ENCODE peak calls at places on chromosomes 3 and 15, in eight cellular contexts. R is psoas muscle, O is mesothelial cell of epicardium, Z is choroid plexus epithelial cell, T is endothelial cell, U is astrocyte of the spinal cord, A is endothelial cell of umbilical vein, J is sigmoid colon. I is an unnamed sample.

GRCh38 chr3:66338927-66339326 is 118.1 kb downstream of the SLC25A26 start:
- DNase-seq in J (no peak), R (no peak), U (peak; percentile 23), A (peak; percentile 66), O (no peak), Z (peak; percentile 26), T (no peak), I (no peak)

GRCh38 chr3:10008588-10009344 is 17.5 kb upstream of the FANCD2 start:
- DNase-seq in O (peak; percentile 89), U (peak; percentile 62), Z (peak; percentile 83), T (peak; percentile 82), R (peak; percentile 92), A (peak; percentile 72), J (peak; percentile 96), I (peak; percentile 94)

GRCh38 chr3:128197855-128198254 is 44.6 kb downstream of the EEFSEC start:
- DNase-seq in U (no peak), R (no peak), O (no peak), Z (no peak), T (no peak), A (no peak), J (no peak), I (no peak)

GRCh38 chr3:143612541-143612940 is 235.7 kb downstream of the SLC9A9 start:
- DNase-seq in U (no peak), T (no peak), R (no peak), Z (peak; percentile 18), O (no peak), J (no peak), A (no peak), I (no peak)

GRCh38 chr3:187016639-187017345 is 86.5 kb downstream of the ST6GAL1 start:
- DNase-seq in J (no peak), R (no peak), U (no peak), O (no peak), Z (peak; percentile 59), T (no peak), A (peak; percentile 92), I (peak; percentile 56)

GRCh38 chr3:181442066-181442465 is 269.7 kb upstream of the SOX2 start:
- DNase-seq in O (no peak), T (no peak), Z (no peak), J (no peak), R (no peak), U (no peak), A (no peak), I (no peak)

GRCh38 chr3:15645246-15645645 is 43.7 kb downstream of the BTD start:
- DNase-seq in O (no peak), J (no peak), Z (no peak), U (no peak), A (peak; percentile 54), T (no peak), R (no peak), I (no peak)

GRCh38 chr15:32888221-32888761 is 170.5 kb downstream of the GREM1 start:
- DNase-seq in R (no peak), U (no peak), J (no peak), T (no peak), A (no peak), Z (no peak), O (no peak), I (no peak)

GRCh38 chr15:28935316-28935715 is 49.5 kb downstream of the APBA2 start:
- DNase-seq in R (no peak), A (no peak), T (peak; percentile 37), U (no peak), J (peak; percentile 42), Z (peak; percentile 21), O (no peak), I (no peak)

GRCh38 chr15:85496551-85497545 is 116.4 kb downstream of the AKAP13 start:
- DNase-seq in O (no peak), R (no peak), T (no peak), J (no peak), Z (no peak), U (no peak), A (no peak), I (no peak)

GRCh38 chr15:65177901-65178300 is 7.2 kb downstream of the CLPX start:
- DNase-seq in T (no peak), J (no peak), A (no peak), R (no peak), O (no peak), Z (no peak), U (no peak), I (no peak)

GRCh38 chr3:55069950-55070349 is 142.1 kb upstream of the LRTM1 start:
- DNase-seq in R (no peak), J (no peak), O (no peak), T (no peak), Z (no peak), A (no peak), U (no peak), I (no peak)

GRCh38 chr3:180362081-180362480 is 239.9 kb upstream of the TTC14 start:
- DNase-seq in O (no peak), J (no peak), U (no peak), Z (no peak), A (no peak), T (no peak), R (no peak), I (no peak)

GRCh38 chr3:403826-404225 is 207.3 kb downstream of the CHL1 start:
- DNase-seq in R (no peak), T (no peak), Z (no peak), A (no peak), U (no peak), J (no peak), O (no peak), I (no peak)

GRCh38 chr15:78565951-78566774 is 843 bp downstream of the CHRNA5 start:
- DNase-seq in U (peak; percentile 31), Z (peak; percentile 20), A (peak; percentile 42), R (no peak), O (peak; percentile 44), T (no peak), J (no peak), I (no peak)

GRCh38 chr3:30619318-30619717 is 12.9 kb downstream of the TGFBR2 start:
- DNase-seq in A (no peak), Z (no peak), J (no peak), U (no peak), R (no peak), O (no peak), T (no peak), I (no peak)

GRCh38 chr3:197802505-197803459 is 11.7 kb downstream of the LRCH3 start:
- DNase-seq in T (no peak), U (no peak), J (no peak), O (no peak), A (no peak), R (no peak), Z (peak; percentile 22), I (no peak)
- TF ChIP-seq CTCF in T (no peak), U (peak; percentile 35), J (no peak), O (no peak), A (no peak), R (no peak), Z (peak; percentile 40), I (peak; percentile 26)

GRCh38 chr3:124924741-124925140 is 9.8 kb downstream of the MUC13 start:
- DNase-seq in T (no peak), U (no peak), O (no peak), A (no peak), J (no peak), Z (no peak), R (no peak), I (no peak)

GRCh38 chr3:124926426-124927116 is 8.0 kb downstream of the MUC13 start:
- DNase-seq in O (no peak), U (peak; percentile 11), Z (no peak), T (no peak), R (no peak), J (no peak), A (no peak), I (no peak)

GRCh38 chr3:124920718-124921117 is 13.8 kb downstream of the MUC13 start:
- DNase-seq in Z (no peak), O (no peak), A (no peak), J (no peak), T (no peak), U (no peak), R (peak; percentile 73), I (no peak)

GRCh38 chr3:124927454-124928079 is 7.0 kb downstream of the MUC13 start:
- DNase-seq in J (no peak), U (no peak), Z (no peak), R (no peak), O (no peak), T (no peak), A (no peak), I (no peak)

DNA sequence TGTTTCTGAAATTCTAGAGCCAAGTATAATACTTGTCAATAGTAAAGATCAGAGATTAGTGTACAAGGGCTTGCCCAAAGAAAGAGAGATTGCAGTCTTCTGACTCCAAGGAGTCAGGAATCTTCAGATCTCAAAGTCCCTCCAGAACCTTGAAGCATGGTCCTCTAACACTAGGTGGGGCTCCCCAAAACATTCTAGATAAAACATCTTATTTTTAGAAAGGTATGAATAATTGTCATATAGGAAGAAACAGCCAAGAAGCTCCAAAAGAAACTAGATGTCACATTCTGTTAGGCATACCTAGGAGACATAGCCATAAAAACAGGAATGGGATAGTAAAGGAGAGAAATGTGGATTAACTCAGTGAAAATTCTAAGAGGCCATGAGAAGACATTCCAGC is 10.7 kb downstream of the MUC13 start:
- DNase-seq in O (no peak), U (no peak), J (no peak), R (no peak), A (no peak), Z (peak; percentile 22), T (no peak), I (no peak)
- TF ChIP-seq CTCF in O (no peak), U (no peak), J (no peak), R (no peak), A (no peak), Z (peak; percentile 35), T (no peak), I (no peak)

GRCh38 chr15:70095387-70096214 is 2.1 kb downstream of the TLE3 start:
- DNase-seq in J (peak; percentile 72), A (peak; percentile 27), T (no peak), Z (no peak), R (peak; percentile 71), O (peak; percentile 60), U (no peak), I (no peak)
- TF ChIP-seq CTCF in J (no peak), A (no peak), T (peak; percentile 23), Z (no peak), R (no peak), O (no peak), U (no peak), I (no peak)

GRCh38 chr15:57375827-57376694 is at the start of gene CGNL1:
- DNase-seq in J (peak; percentile 67), R (peak; percentile 59), U (no peak), Z (no peak), A (peak; percentile 49), O (peak; percentile 57), T (peak; percentile 62), I (no peak)
- TF ChIP-seq CTCF in J (no peak), R (no peak), U (no peak), Z (no peak), A (no peak), O (no peak), T (no peak), I (no peak)

DNA sequence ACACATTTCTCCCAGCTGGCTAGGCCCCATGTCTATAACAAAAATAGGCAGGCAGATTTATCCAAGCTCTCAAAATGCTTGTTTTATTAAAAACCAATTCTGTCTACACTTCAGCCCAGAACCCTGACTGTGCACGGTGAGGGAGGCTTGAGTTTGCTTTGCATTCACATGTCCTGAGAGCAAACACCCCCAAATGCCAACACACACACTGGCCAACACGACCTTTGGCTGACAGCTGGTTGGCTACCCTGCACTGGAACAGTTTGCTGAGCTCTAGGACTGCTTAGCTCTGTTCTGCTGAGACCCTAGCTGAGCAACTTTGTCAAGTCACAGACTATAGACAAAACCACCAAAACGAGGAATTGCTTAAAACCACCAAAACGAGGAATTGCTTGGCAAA is 3.6 kb downstream of the STIMATE start:
- DNase-seq in T (no peak), J (no peak), U (no peak), Z (no peak), R (no peak), O (no peak), A (no peak), I (peak; percentile 51)
- TF ChIP-seq CTCF in T (no peak), J (no peak), U (no peak), Z (no peak), R (no peak), O (no peak), A (no peak), I (no peak)

I was measured in osteocyte.